ENCODE peak calls at places on chromosomes 12 and 14, in ten cellular contexts. Y is amygdala; F is stimulated activated CD4-positive, alpha-beta T cell treated with anti-CD3 and anti-CD28 coated beads, Interleukin-4, amount 100 ng/mL, for 1 hour; G is EL; R is activated naive CD4-positive, alpha-beta T cell; H is NCI-H2107; A is NB4; P is NCI-H1105 treated with DMSO at 0.1 percent for 48 hours; E is dermis blood vessel endothelial cell; N is left cardiac atrium. Q is an unnamed sample.

GRCh38 chr12:48988030-48988649 is 10.0 kb downstream of the WNT1 start:
- DNase-seq in E (peak; percentile 79), P (peak; percentile 23), N (peak; percentile 60), F (peak; percentile 71), A (peak; percentile 76), G (peak; percentile 59), R (peak; percentile 65), H (no peak), Y (no peak), Q (peak; percentile 64)

GRCh38 chr12:95820096-95820703 is 29.6 kb upstream of the NTN4 start:
- DNase-seq in F (no peak), Y (no peak), E (peak; percentile 83), G (peak; percentile 62), H (no peak), A (peak; percentile 34), P (peak; percentile 76), R (no peak), N (no peak), Q (no peak)

GRCh38 chr12:51678086-51678724 is 87.2 kb downstream of the SCN8A start:
- DNase-seq in E (peak; percentile 76), A (peak; percentile 66), G (peak; percentile 70), Y (no peak), R (no peak), N (no peak), F (peak; percentile 7), P (peak; percentile 8), H (no peak), Q (no peak)

GRCh38 chr12:124423683-124424515 is 129.0 kb downstream of the RFLNA start:
- DNase-seq in G (no peak), F (no peak), N (no peak), E (no peak), P (no peak), H (no peak), R (no peak), A (no peak), Y (no peak), Q (no peak)

GRCh38 chr12:49549735-49550710 is 11.2 kb downstream of the KCNH3 start:
- DNase-seq in R (no peak), F (no peak), E (no peak), H (peak; percentile 75), P (peak; percentile 81), N (no peak), A (no peak), Y (no peak), G (no peak), Q (no peak)

GRCh38 chr14:102986810-102987579 is 64.5 kb downstream of the AMN start:
- DNase-seq in H (no peak), F (no peak), E (peak; percentile 76), N (no peak), P (peak; percentile 30), R (no peak), A (no peak), G (no peak), Y (no peak), Q (no peak)

GRCh38 chr14:89856871-89857345 is 97.6 kb downstream of the EFCAB11 start:
- DNase-seq in F (no peak), A (no peak), Y (no peak), P (no peak), G (peak; percentile 33), N (no peak), R (no peak), H (no peak), E (peak; percentile 5), Q (no peak)

GRCh38 chr14:103021817-103022668 is 35.3 kb downstream of the CDC42BPB start:
- DNase-seq in Y (no peak), G (peak; percentile 33), A (no peak), R (no peak), N (no peak), E (peak; percentile 43), F (no peak), P (no peak), H (peak; percentile 75), Q (no peak)

GRCh38 chr12:108630481-108631207 is 3.0 kb downstream of the SELPLG start:
- DNase-seq in A (peak; percentile 92), F (no peak), E (no peak), P (no peak), Y (no peak), R (no peak), H (no peak), G (peak; percentile 96), N (peak; percentile 20), Q (no peak)

GRCh38 chr12:104702565-104703139 is 245.9 kb downstream of the CHST11 start:
- DNase-seq in F (no peak), R (no peak), N (peak; percentile 70), P (no peak), G (peak; percentile 68), Y (no peak), H (no peak), E (no peak), A (no peak), Q (no peak)

GRCh38 chr12:123143753-123144461 is 7.0 kb downstream of the PITPNM2 start:
- DNase-seq in G (no peak), E (no peak), Y (no peak), A (no peak), F (no peak), H (no peak), P (no peak), R (no peak), N (no peak), Q (no peak)

GRCh38 chr14:31880935-31881334 is 196.2 kb upstream of the ARHGAP5 start:
- DNase-seq in R (no peak), N (no peak), P (no peak), F (no peak), A (no peak), Y (no peak), E (no peak), G (peak; percentile 95), H (no peak), Q (no peak)

GRCh38 chr14:66272221-66272620 is 213.9 kb upstream of the CCDC196 start:
- DNase-seq in E (no peak), F (no peak), R (no peak), G (no peak), H (no peak), A (no peak), P (no peak), N (no peak), Y (no peak), Q (no peak)

GRCh38 chr14:80787876-80788275 is 153.7 kb downstream of the CEP128 start:
- DNase-seq in R (no peak), F (no peak), N (no peak), P (no peak), Y (no peak), G (peak; percentile 42), E (no peak), H (no peak), A (no peak), Q (no peak)

GRCh38 chr12:51077930-51078329 is 5.5 kb downstream of the CSRNP2 start:
- DNase-seq in N (no peak), G (no peak), F (no peak), E (no peak), P (no peak), A (no peak), Y (no peak), R (no peak), H (no peak), Q (no peak)

GRCh38 chr14:81946808-81947798 is 413.4 kb upstream of the SEL1L start:
- DNase-seq in E (no peak), A (no peak), R (no peak), N (peak; percentile 19), P (no peak), H (no peak), G (no peak), Y (no peak), F (no peak), Q (no peak)

GRCh38 chr12:67046062-67046461 is 223.1 kb upstream of the CAND1 start:
- DNase-seq in R (no peak), H (no peak), N (no peak), G (no peak), F (no peak), A (no peak), Y (no peak), P (no peak), E (no peak), Q (no peak)

GRCh38 chr14:76304536-76305473 is 71.1 kb upstream of the ESRRB start:
- DNase-seq in R (no peak), N (no peak), G (no peak), H (no peak), P (no peak), E (no peak), A (no peak), F (no peak), Y (no peak), Q (no peak)

GRCh38 chr12:62435337-62436163 is 31.1 kb upstream of the MON2 start:
- DNase-seq in F (peak; percentile 27), Y (no peak), N (peak; percentile 47), E (peak; percentile 70), R (peak; percentile 20), H (peak; percentile 59), P (no peak), A (peak; percentile 67), G (peak; percentile 71), Q (peak; percentile 34)

GRCh38 chr14:77355811-77356210 is 21.1 kb downstream of the TMED8 start:
- DNase-seq in F (no peak), A (no peak), Y (no peak), H (no peak), N (no peak), P (no peak), G (no peak), R (no peak), E (no peak), Q (no peak)

GRCh38 chr14:70987042-70987441 is 79.8 kb downstream of the PCNX1 start:
- DNase-seq in G (no peak), R (no peak), H (no peak), F (no peak), A (no peak), Y (no peak), P (no peak), E (no peak), N (no peak), Q (no peak)

GRCh38 chr12:106893451-106893850 is 62.3 kb upstream of the TMEM263 start:
- DNase-seq in F (no peak), N (no peak), R (no peak), G (peak; percentile 30), A (no peak), P (no peak), Y (no peak), E (no peak), H (no peak), Q (no peak)

GRCh38 chr12:26118356-26118755 is 6.5 kb downstream of the BHLHE41 start:
- DNase-seq in H (no peak), P (no peak), A (no peak), Y (no peak), G (no peak), E (no peak), F (no peak), R (no peak), N (no peak), Q (no peak)

GRCh38 chr14:68814376-68815287 is 21.8 kb upstream of the ZFP36L1 start:
- DNase-seq in P (peak; percentile 12), F (peak; percentile 50), H (no peak), E (peak; percentile 69), A (peak; percentile 58), G (peak; percentile 69), N (peak; percentile 57), Y (no peak), R (peak; percentile 35), Q (no peak)

GRCh38 chr12:82412246-82412645 is 53.9 kb downstream of the METTL25 start:
- DNase-seq in E (no peak), Y (no peak), F (no peak), G (no peak), R (no peak), N (no peak), H (no peak), P (no peak), A (peak; percentile 8), Q (no peak)

Q was measured in hypothalamus.